ENCODE peak calls at places on chromosome X, in five cellular contexts. One of them, this sample, is unnamed.

GRCh38 chrX:85017721-85018120 is 14.0 kb downstream of the APOOL start:
- DNase-seq in GM12891: no peak
- DNase-seq in HCT116: no peak
- DNase-seq in suprapubic skin: no peak
- DNase-seq in H1: no peak
- DNase-seq in this sample: no peak

GRCh38 chrX:9519546-9520210 is 54.8 kb downstream of the TBL1X start:
- DNase-seq in GM12891: no peak
- DNase-seq in HCT116: no peak
- DNase-seq in H1: no peak
- DNase-seq in suprapubic skin: no peak
- DNase-seq in this sample: no peak

GRCh38 chrX:41259516-41259915 is 74.4 kb upstream of the DDX3X start:
- DNase-seq in H1: no peak
- DNase-seq in suprapubic skin: no peak
- DNase-seq in GM12891: no peak
- DNase-seq in HCT116: no peak
- DNase-seq in this sample: no peak

GRCh38 chrX:22433292-22434070 is 160.8 kb downstream of the CBLL2 start:
- DNase-seq in HCT116: no peak
- DNase-seq in suprapubic skin: no peak
- DNase-seq in H1: no peak
- DNase-seq in GM12891: no peak
- DNase-seq in this sample: no peak

GRCh38 chrX:44317196-44317595 is 26.3 kb downstream of the EFHC2 start:
- DNase-seq in GM12891: no peak
- DNase-seq in suprapubic skin: no peak
- DNase-seq in HCT116: no peak
- DNase-seq in H1: no peak
- DNase-seq in this sample: no peak

GRCh38 chrX:80578518-80579105 is 158.4 kb downstream of the TENT5D start:
- DNase-seq in GM12891: no peak
- DNase-seq in HCT116: peak
- DNase-seq in suprapubic skin: no peak
- DNase-seq in H1: no peak
- DNase-seq in this sample: no peak

GRCh38 chrX:155767101-155767878 is 113.9 kb upstream of the VAMP7 start:
- DNase-seq in H1: peak
- DNase-seq in GM12891: no peak
- DNase-seq in suprapubic skin: no peak
- DNase-seq in HCT116: peak
- DNase-seq in this sample: no peak

GRCh38 chrX:111319451-111319850 is 49.2 kb upstream of the CAPN6 start:
- DNase-seq in GM12891: no peak
- DNase-seq in suprapubic skin: no peak
- DNase-seq in HCT116: no peak
- DNase-seq in H1: no peak
- DNase-seq in this sample: no peak

GRCh38 chrX:68828740-68829593 is at the start of gene EFNB1:
- DNase-seq in HCT116: peak
- DNase-seq in GM12891: peak
- DNase-seq in H1: peak
- DNase-seq in suprapubic skin: peak
- DNase-seq in this sample: peak

GRCh38 chrX:72100051-72100755 is 31.5 kb downstream of the RTL5 start:
- DNase-seq in GM12891: no peak
- DNase-seq in suprapubic skin: no peak
- DNase-seq in H1: no peak
- DNase-seq in HCT116: no peak
- DNase-seq in this sample: no peak

GRCh38 chrX:13007519-13008188 is 32.7 kb downstream of the TMSB4X start:
- DNase-seq in HCT116: no peak
- DNase-seq in suprapubic skin: no peak
- DNase-seq in H1: no peak
- DNase-seq in GM12891: no peak
- DNase-seq in this sample: no peak

GRCh38 chrX:72351606-72352338 is 46.1 kb upstream of the CITED1 start:
- DNase-seq in suprapubic skin: peak
- DNase-seq in H1: no peak
- DNase-seq in HCT116: no peak
- DNase-seq in GM12891: no peak
- DNase-seq in this sample: no peak

GRCh38 chrX:22060952-22061351 is 28.8 kb downstream of the PHEX start:
- DNase-seq in GM12891: no peak
- DNase-seq in H1: no peak
- DNase-seq in HCT116: no peak
- DNase-seq in suprapubic skin: no peak
- DNase-seq in this sample: no peak

GRCh38 chrX:134908235-134908834 is 82.5 kb upstream of the SMIM10 start:
- DNase-seq in GM12891: no peak
- DNase-seq in H1: no peak
- DNase-seq in suprapubic skin: no peak
- DNase-seq in HCT116: no peak
- DNase-seq in this sample: no peak

GRCh38 chrX:39613508-39613921 is 484.2 kb downstream of the BCOR start:
- DNase-seq in H1: peak
- DNase-seq in GM12891: no peak
- DNase-seq in HCT116: no peak
- DNase-seq in suprapubic skin: no peak
- DNase-seq in this sample: peak

GRCh38 chrX:16444353-16444752 is 205.6 kb upstream of the S100G start:
- DNase-seq in suprapubic skin: no peak
- DNase-seq in H1: no peak
- DNase-seq in HCT116: no peak
- DNase-seq in GM12891: no peak
- DNase-seq in this sample: no peak

GRCh38 chrX:2511326-2511725 is 10.6 kb upstream of the DHRSX start:
- DNase-seq in suprapubic skin: no peak
- DNase-seq in HCT116: no peak
- DNase-seq in GM12891: no peak
- DNase-seq in H1: no peak
- DNase-seq in this sample: no peak

GRCh38 chrX:57286507-57287251 is at the start of gene FAAH2:
- DNase-seq in GM12891: peak
- DNase-seq in HCT116: peak
- DNase-seq in H1: no peak
- DNase-seq in suprapubic skin: no peak
- DNase-seq in this sample: peak

GRCh38 chrX:4762196-4762595 is 1048.7 kb upstream of the PRKX start:
- DNase-seq in GM12891: no peak
- DNase-seq in HCT116: no peak
- DNase-seq in H1: no peak
- DNase-seq in suprapubic skin: no peak
- DNase-seq in this sample: no peak

GRCh38 chrX:7133036-7133412 is 14.5 kb upstream of the STS start:
- DNase-seq in HCT116: no peak
- DNase-seq in GM12891: no peak
- DNase-seq in suprapubic skin: no peak
- DNase-seq in H1: no peak
- DNase-seq in this sample: no peak

GRCh38 chrX:7127058-7127457 is 20.5 kb upstream of the STS start:
- DNase-seq in GM12891: no peak
- DNase-seq in H1: no peak
- DNase-seq in HCT116: no peak
- DNase-seq in suprapubic skin: no peak
- DNase-seq in this sample: no peak

GRCh38 chrX:7131621-7132020 is 15.9 kb upstream of the STS start:
- DNase-seq in GM12891: no peak
- DNase-seq in suprapubic skin: no peak
- DNase-seq in H1: no peak
- DNase-seq in HCT116: no peak
- DNase-seq in this sample: no peak

GRCh38 chrX:7132335-7133035 is 15.0 kb upstream of the STS start:
- DNase-seq in GM12891: no peak
- DNase-seq in H1: peak
- DNase-seq in HCT116: peak
- DNase-seq in suprapubic skin: no peak
- DNase-seq in this sample: no peak
- TF ChIP-seq POLR2AphosphoS5 in GM12891: no peak
- TF ChIP-seq POLR2AphosphoS5 in H1: no peak
- TF ChIP-seq POLR2AphosphoS5 in HCT116: no peak
- TF ChIP-seq POLR2AphosphoS5 in suprapubic skin: no peak
- TF ChIP-seq POLR2AphosphoS5 in this sample: no peak

GRCh38 chrX:149504915-149505651 is at the start of gene IDS:
- DNase-seq in H1: peak
- DNase-seq in suprapubic skin: peak
- DNase-seq in GM12891: peak
- DNase-seq in HCT116: peak
- DNase-seq in this sample: peak
- TF ChIP-seq POLR2A in H1: peak
- TF ChIP-seq POLR2A in suprapubic skin: peak
- TF ChIP-seq POLR2A in GM12891: peak
- TF ChIP-seq POLR2A in HCT116: peak
- TF ChIP-seq POLR2A in this sample: peak

DNA sequence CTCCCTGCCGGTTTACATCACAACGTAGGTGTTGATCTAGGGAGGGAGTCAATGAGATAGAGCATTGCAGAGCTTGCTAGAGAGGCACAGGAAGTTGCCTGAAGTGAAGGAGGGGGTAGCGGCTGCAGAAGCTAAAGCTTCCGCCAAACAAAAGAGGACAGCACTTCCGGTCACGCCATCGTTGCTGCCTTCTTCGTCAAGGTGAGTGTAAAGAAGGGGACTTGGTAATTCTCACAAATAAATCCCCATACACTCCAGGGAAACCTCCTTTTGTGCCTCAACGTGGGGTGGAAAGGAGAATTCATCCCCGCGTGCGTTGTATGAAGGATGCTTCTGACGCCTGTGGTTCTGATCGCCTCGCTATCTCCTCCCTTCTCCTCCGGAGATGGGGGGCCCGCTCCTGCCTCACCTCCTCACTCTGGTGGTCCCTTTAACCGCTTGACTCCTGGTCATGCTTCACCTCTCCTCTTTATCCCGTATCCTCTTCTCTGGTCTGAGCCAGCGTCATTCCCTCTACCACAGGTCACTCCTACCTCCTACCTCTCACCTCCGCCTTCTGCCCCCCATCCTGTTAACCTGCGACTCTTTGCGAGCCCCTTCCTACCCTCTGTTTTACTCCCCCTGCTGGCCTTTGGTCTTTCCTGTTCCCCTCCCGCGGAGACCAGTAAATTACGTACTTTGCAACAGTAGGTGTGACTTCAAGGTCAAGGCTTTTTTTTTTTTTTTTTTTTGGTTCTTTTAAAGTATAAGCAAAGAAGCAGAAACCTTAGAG is 59.9 kb downstream of the GSPT2 start:
- DNase-seq in H1: peak
- DNase-seq in HCT116: peak
- DNase-seq in GM12891: peak
- DNase-seq in suprapubic skin: no peak
- DNase-seq in this sample: peak
- TF ChIP-seq POLR2AphosphoS5 in H1: peak
- TF ChIP-seq POLR2AphosphoS5 in HCT116: peak
- TF ChIP-seq POLR2AphosphoS5 in GM12891: peak
- TF ChIP-seq POLR2AphosphoS5 in suprapubic skin: no peak
- TF ChIP-seq POLR2AphosphoS5 in this sample: peak

GRCh38 chrX:107205770-107206696 is at the start of the genes DNAAF6 and NUP62CL:
- DNase-seq in GM12891: peak
- DNase-seq in HCT116: peak
- DNase-seq in H1: peak
- DNase-seq in suprapubic skin: peak
- DNase-seq in this sample: peak
- TF ChIP-seq POLR2A in GM12891: no peak
- TF ChIP-seq POLR2A in HCT116: no peak
- TF ChIP-seq POLR2A in H1: peak
- TF ChIP-seq POLR2A in suprapubic skin: no peak
- TF ChIP-seq POLR2A in this sample: peak

GRCh38 chrX:136148391-136148790 is 1.1 kb downstream of the FHL1 start:
- DNase-seq in GM12891: no peak
- DNase-seq in H1: no peak
- DNase-seq in HCT116: no peak
- DNase-seq in suprapubic skin: no peak
- DNase-seq in this sample: no peak

GRCh38 chrX:136143714-136144113 is 3.6 kb upstream of the FHL1 start:
- DNase-seq in GM12891: no peak
- DNase-seq in H1: no peak
- DNase-seq in HCT116: no peak
- DNase-seq in suprapubic skin: no peak
- DNase-seq in this sample: no peak

GRCh38 chrX:136147966-136148365 is 633 bp downstream of the FHL1 start:
- DNase-seq in HCT116: no peak
- DNase-seq in suprapubic skin: no peak
- DNase-seq in H1: no peak
- DNase-seq in GM12891: no peak
- DNase-seq in this sample: no peak

GRCh38 chrX:136146614-136147319 is 566 bp upstream of the FHL1 start:
- DNase-seq in GM12891: no peak
- DNase-seq in HCT116: no peak
- DNase-seq in H1: no peak
- DNase-seq in suprapubic skin: no peak
- DNase-seq in this sample: peak

DNA sequence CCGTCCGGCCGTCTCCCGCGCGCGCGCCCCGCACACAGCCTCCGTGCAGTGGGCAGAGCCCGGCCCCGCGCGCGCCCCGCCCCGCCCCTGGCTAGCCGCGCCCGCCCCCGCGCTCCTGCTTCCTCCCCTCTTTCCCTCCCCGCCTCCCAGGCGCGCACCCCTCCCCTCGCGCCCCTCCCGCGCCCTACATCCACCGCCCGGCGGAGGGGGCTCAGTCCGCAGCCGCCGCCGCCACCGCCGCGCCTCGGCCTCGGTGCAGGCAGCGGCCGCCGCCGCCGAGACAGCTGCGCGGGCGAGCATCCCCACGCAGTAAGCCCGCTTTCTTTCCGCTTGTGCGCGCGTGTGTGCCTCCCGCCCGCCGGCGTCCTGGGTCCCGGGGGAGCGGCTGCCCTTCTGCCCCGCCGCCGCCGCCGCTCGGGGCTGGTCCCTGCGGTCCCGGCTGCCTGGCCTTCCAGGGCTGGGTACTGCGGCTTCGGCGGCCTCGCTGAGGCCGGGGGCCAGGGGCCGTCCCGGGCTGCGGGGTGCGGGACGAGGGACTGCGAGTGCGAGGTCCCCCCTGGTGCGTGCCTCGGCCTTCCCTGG is at the start of gene FHL1:
- DNase-seq in suprapubic skin: no peak
- DNase-seq in GM12891: peak
- DNase-seq in H1: no peak
- DNase-seq in HCT116: no peak
- DNase-seq in this sample: peak
- TF ChIP-seq POLR2AphosphoS5 in suprapubic skin: no peak
- TF ChIP-seq POLR2AphosphoS5 in GM12891: no peak
- TF ChIP-seq POLR2AphosphoS5 in H1: no peak
- TF ChIP-seq POLR2AphosphoS5 in HCT116: no peak
- TF ChIP-seq POLR2AphosphoS5 in this sample: no peak